ENCODE peak calls at places on chromosomes 6 and 20, in seven cellular contexts. One of them, this sample, is unnamed. For H3K36me3 and H3K9me2, the result is how much of the 10 kb centered on the place peaks cover.

GRCh38 chr6:30763618-30764489 is 19.5 kb upstream of the IER3 start:
- DNase-seq in GM23248: peak
- DNase-seq in PC-3: no peak
- DNase-seq in hepatocyte: peak
- DNase-seq in OCI-LY7: no peak
- DNase-seq in HCT116: no peak
- DNase-seq in GM23338: no peak
- DNase-seq in this sample: no peak

GRCh38 chr6:157530126-157530525 is 149.1 kb downstream of the ZDHHC14 start:
- DNase-seq in GM23248: no peak
- DNase-seq in PC-3: no peak
- DNase-seq in hepatocyte: no peak
- DNase-seq in OCI-LY7: no peak
- DNase-seq in HCT116: no peak
- DNase-seq in GM23338: no peak
- DNase-seq in this sample: no peak

GRCh38 chr6:54621285-54621684 is 225.3 kb upstream of the FAM83B start:
- DNase-seq in GM23248: peak
- DNase-seq in PC-3: no peak
- DNase-seq in hepatocyte: no peak
- DNase-seq in OCI-LY7: no peak
- DNase-seq in HCT116: peak
- DNase-seq in GM23338: peak
- DNase-seq in this sample: peak

GRCh38 chr20:63648190-63648589 is 5.0 kb downstream of the STMN3 start:
- DNase-seq in GM23248: no peak
- DNase-seq in PC-3: no peak
- DNase-seq in hepatocyte: no peak
- DNase-seq in OCI-LY7: no peak
- DNase-seq in HCT116: no peak
- DNase-seq in GM23338: no peak
- DNase-seq in this sample: no peak

GRCh38 chr6:55758156-55758942 is 117.0 kb downstream of the BMP5 start:
- DNase-seq in GM23248: peak
- DNase-seq in PC-3: peak
- DNase-seq in hepatocyte: peak
- DNase-seq in OCI-LY7: no peak
- DNase-seq in HCT116: no peak
- DNase-seq in GM23338: no peak
- DNase-seq in this sample: peak

GRCh38 chr6:145948328-145948727 is 15.8 kb downstream of the SHPRH start:
- DNase-seq in GM23248: peak
- DNase-seq in PC-3: peak
- DNase-seq in hepatocyte: no peak
- DNase-seq in OCI-LY7: no peak
- DNase-seq in HCT116: no peak
- DNase-seq in GM23338: no peak
- DNase-seq in this sample: peak

GRCh38 chr6:142756215-142756630 is 188.8 kb downstream of the HIVEP2 start:
- DNase-seq in GM23248: peak
- DNase-seq in PC-3: peak
- DNase-seq in hepatocyte: no peak
- DNase-seq in OCI-LY7: no peak
- DNase-seq in HCT116: peak
- DNase-seq in GM23338: peak
- DNase-seq in this sample: peak

GRCh38 chr20:38985603-38986170 is 23.5 kb downstream of the DHX35 start:
- DNase-seq in GM23248: peak
- DNase-seq in PC-3: peak
- DNase-seq in hepatocyte: no peak
- DNase-seq in OCI-LY7: no peak
- DNase-seq in HCT116: no peak
- DNase-seq in GM23338: no peak
- DNase-seq in this sample: no peak

GRCh38 chr20:36266189-36266588 is 29.9 kb downstream of the AAR2 start:
- DNase-seq in GM23248: no peak
- DNase-seq in PC-3: no peak
- DNase-seq in hepatocyte: no peak
- DNase-seq in OCI-LY7: no peak
- DNase-seq in HCT116: no peak
- DNase-seq in GM23338: no peak
- DNase-seq in this sample: no peak

GRCh38 chr20:52191436-52192295 is at the start of gene ZFP64:
- DNase-seq in GM23248: peak
- DNase-seq in PC-3: peak
- DNase-seq in hepatocyte: peak
- DNase-seq in OCI-LY7: peak
- DNase-seq in HCT116: peak
- DNase-seq in GM23338: peak
- DNase-seq in this sample: peak

DNA sequence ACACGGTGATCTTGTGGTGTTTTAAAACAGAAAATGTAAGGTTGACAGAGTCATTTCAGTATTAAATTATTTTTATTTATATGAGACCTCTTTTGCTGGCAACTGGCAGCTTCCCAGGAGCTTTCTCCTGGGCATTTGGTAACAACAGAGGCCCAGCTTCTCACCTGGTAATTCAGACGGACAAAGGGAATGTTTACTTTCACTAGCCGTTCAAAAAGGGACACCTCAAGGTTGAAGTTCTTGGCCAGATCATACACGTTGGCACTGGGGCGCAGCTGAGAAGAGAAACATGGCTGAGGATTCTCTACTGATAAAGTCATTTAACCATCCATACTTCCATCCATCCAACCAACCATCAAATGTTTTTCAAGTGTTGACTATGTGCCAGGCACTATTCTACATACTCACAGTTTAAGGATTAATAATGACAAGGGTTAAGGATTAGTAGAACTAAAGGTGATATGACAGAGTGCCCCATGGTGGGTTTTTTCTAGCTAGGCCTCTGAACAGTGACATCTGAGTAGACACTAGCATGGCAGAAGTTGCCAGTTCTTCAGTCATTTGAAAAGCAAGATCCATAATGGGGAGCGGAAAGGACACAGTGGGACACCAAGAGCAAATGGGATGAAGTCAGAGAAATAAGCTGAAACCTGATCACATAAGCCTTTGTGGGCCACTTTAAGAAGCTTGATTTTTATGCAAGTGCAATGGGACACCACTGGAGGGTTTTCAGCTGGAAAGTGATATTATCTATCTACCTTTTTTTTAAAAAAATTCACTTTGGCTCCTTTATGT is 25.1 kb downstream of the ZNFX1 start:
- DNase-seq in GM23248: no peak
- DNase-seq in PC-3: no peak
- DNase-seq in hepatocyte: no peak
- DNase-seq in OCI-LY7: no peak
- DNase-seq in HCT116: no peak
- DNase-seq in GM23338: no peak
- DNase-seq in this sample: no peak
- H3K36me3 ChIP-seq in GM23248: half or more
- H3K36me3 ChIP-seq in PC-3: half or more
- H3K36me3 ChIP-seq in hepatocyte: under half
- H3K36me3 ChIP-seq in OCI-LY7: half or more
- H3K36me3 ChIP-seq in HCT116: half or more
- H3K36me3 ChIP-seq in GM23338: half or more
- H3K36me3 ChIP-seq in this sample: half or more

DNA sequence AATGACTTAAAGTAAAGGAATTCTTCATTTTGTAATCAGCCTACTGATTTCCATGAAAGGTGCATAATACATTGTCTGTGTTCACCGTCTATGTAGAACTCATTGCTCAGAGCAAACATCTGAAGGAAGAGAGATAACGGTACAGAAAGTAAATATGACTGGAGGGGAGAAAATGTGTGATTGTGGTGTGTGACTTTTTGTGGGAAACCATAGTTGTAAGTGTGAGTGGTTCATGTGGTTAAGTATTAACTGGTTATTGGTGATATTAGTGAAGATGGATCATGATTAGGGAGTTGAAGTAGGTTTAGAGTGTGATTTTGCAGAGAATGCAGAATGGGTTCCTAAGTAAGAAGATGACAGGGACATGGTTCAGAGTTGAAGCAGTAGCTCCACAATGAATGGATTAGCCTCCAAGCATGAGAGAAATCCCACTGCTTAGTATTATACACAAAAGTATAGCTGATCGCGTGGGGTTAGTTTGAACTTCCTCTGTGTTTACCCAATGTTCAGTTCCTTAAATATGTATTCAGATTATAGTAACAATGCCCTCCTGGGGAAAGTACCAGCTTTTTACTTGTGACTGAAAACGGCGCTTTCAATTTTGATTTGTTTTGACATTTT is 368.9 kb downstream of the UTRN start:
- DNase-seq in GM23248: no peak
- DNase-seq in PC-3: no peak
- DNase-seq in hepatocyte: no peak
- DNase-seq in OCI-LY7: no peak
- DNase-seq in HCT116: no peak
- DNase-seq in GM23338: no peak
- DNase-seq in this sample: no peak
- H3K9me2 ChIP-seq in GM23248: under half
- H3K9me2 ChIP-seq in PC-3: under half
- H3K9me2 ChIP-seq in hepatocyte: under half
- H3K9me2 ChIP-seq in OCI-LY7: under half
- H3K9me2 ChIP-seq in HCT116: under half
- H3K9me2 ChIP-seq in GM23338: under half
- H3K9me2 ChIP-seq in this sample: under half

GRCh38 chr6:74942130-74942529 is 263.7 kb downstream of the COL12A1 start:
- DNase-seq in GM23248: peak
- DNase-seq in PC-3: peak
- DNase-seq in hepatocyte: no peak
- DNase-seq in OCI-LY7: no peak
- DNase-seq in HCT116: no peak
- DNase-seq in GM23338: no peak
- DNase-seq in this sample: no peak

GRCh38 chr6:74939309-74939708 is 266.5 kb downstream of the COL12A1 start:
- DNase-seq in GM23248: no peak
- DNase-seq in PC-3: peak
- DNase-seq in hepatocyte: no peak
- DNase-seq in OCI-LY7: no peak
- DNase-seq in HCT116: peak
- DNase-seq in GM23338: no peak
- DNase-seq in this sample: no peak

GRCh38 chr6:74940211-74940610 is 265.6 kb downstream of the COL12A1 start:
- DNase-seq in GM23248: peak
- DNase-seq in PC-3: no peak
- DNase-seq in hepatocyte: no peak
- DNase-seq in OCI-LY7: no peak
- DNase-seq in HCT116: no peak
- DNase-seq in GM23338: no peak
- DNase-seq in this sample: no peak

GRCh38 chr6:74932214-74932923 is 273.5 kb downstream of the COL12A1 start:
- DNase-seq in GM23248: peak
- DNase-seq in PC-3: no peak
- DNase-seq in hepatocyte: peak
- DNase-seq in OCI-LY7: no peak
- DNase-seq in HCT116: no peak
- DNase-seq in GM23338: no peak
- DNase-seq in this sample: peak

GRCh38 chr6:74936886-74937285 is 269.0 kb downstream of the COL12A1 start:
- DNase-seq in GM23248: peak
- DNase-seq in PC-3: peak
- DNase-seq in hepatocyte: no peak
- DNase-seq in OCI-LY7: no peak
- DNase-seq in HCT116: no peak
- DNase-seq in GM23338: no peak
- DNase-seq in this sample: peak
- H3K27ac ChIP-seq in GM23248: peak
- H3K27ac ChIP-seq in PC-3: no peak
- H3K27ac ChIP-seq in hepatocyte: no peak
- H3K27ac ChIP-seq in OCI-LY7: no peak
- H3K27ac ChIP-seq in HCT116: no peak
- H3K27ac ChIP-seq in GM23338: no peak
- H3K27ac ChIP-seq in this sample: no peak

DNA sequence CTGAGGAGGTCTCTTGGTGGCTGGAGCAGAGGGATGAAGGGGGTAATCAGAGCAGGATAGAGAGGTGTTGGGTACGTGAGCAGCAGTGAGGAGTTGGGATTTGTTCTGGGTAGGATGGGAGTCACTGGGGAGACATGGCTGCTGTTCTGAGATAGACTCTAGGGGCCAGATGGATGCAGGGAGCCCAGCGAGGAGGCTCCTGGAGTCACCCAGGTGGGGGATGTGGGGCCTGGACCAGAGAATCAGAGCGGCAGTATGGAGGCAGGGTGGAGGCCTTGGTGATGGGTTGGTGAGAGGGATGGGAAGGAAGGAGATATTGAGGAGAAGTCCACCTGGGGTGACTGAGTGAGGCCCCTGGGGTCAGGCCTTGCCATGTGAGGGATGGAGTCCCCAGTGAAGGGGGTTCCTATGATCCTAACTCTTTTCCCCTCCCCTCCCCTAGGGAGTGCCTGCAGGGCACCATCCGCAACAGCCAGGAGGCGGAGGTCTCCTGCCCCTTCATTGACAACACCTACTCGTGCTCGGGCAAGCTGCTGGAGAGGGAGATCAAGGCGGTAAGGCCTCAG is 13.7 kb downstream of the RBCK1 start:
- DNase-seq in GM23248: no peak
- DNase-seq in PC-3: no peak
- DNase-seq in hepatocyte: no peak
- DNase-seq in OCI-LY7: no peak
- DNase-seq in HCT116: no peak
- DNase-seq in GM23338: no peak
- DNase-seq in this sample: no peak
- H3K36me3 ChIP-seq in GM23248: under half
- H3K36me3 ChIP-seq in PC-3: under half
- H3K36me3 ChIP-seq in hepatocyte: under half
- H3K36me3 ChIP-seq in OCI-LY7: half or more
- H3K36me3 ChIP-seq in HCT116: under half
- H3K36me3 ChIP-seq in GM23338: under half
- H3K36me3 ChIP-seq in this sample: under half